ENCODE peak calls at places on chromosomes 5 and 9, in five cellular contexts. V, G, W, Z and F are unnamed samples.

GRCh38 chr5:58201922-58202648 is 257.8 kb downstream of the PLK2 start:
- DNase-seq in Z (no peak), W (no peak), V (no peak), G (no peak), F (no peak)

GRCh38 chr9:88460583-88461332 is 72.5 kb downstream of the SPIN1 start:
- DNase-seq in G (no peak), V (no peak), W (no peak), Z (no peak), F (no peak)

GRCh38 chr5:36158144-36158543 is 6.2 kb downstream of the SKP2 start:
- DNase-seq in G (no peak), Z (no peak), V (no peak), W (no peak), F (no peak)

GRCh38 chr5:132873119-132873929 is at the start of gene LEAP2:
- DNase-seq in V (no peak), Z (no peak), G (no peak), W (no peak), F (no peak)

GRCh38 chr5:10106806-10107205 is 142.9 kb downstream of the ATPSCKMT start:
- DNase-seq in W (no peak), V (no peak), G (no peak), Z (no peak), F (no peak)

GRCh38 chr5:139181835-139182452 is 16.2 kb downstream of the SIL1 start:
- DNase-seq in G (no peak), W (no peak), Z (no peak), V (no peak), F (no peak)

GRCh38 chr5:150137997-150138396 is 17.6 kb downstream of the PDGFRB start:
- DNase-seq in Z (no peak), G (no peak), W (no peak), V (no peak), F (no peak)

GRCh38 chr9:18331808-18332209 is 142.1 kb upstream of the ADAMTSL1 start:
- DNase-seq in V (no peak), W (peak), G (no peak), Z (no peak), F (no peak)

GRCh38 chr5:142749321-142749720 is 20.9 kb upstream of the ARHGAP26 start:
- DNase-seq in G (no peak), Z (no peak), V (no peak), W (no peak), F (no peak)

GRCh38 chr5:170357853-170358497 is 31.2 kb downstream of the KCNMB1 start:
- DNase-seq in Z (no peak), G (no peak), W (no peak), V (no peak), F (no peak)

GRCh38 chr9:38224941-38225340 is 155.9 kb upstream of the SHB start:
- DNase-seq in V (no peak), W (no peak), G (no peak), Z (no peak), F (peak)

GRCh38 chr9:136196465-136197371 is 8.2 kb downstream of the LHX3 start:
- DNase-seq in G (no peak), Z (no peak), W (no peak), V (no peak), F (peak)

GRCh38 chr9:87337335-87338074 is 160.2 kb upstream of the DAPK1 start:
- DNase-seq in V (no peak), W (no peak), Z (peak), G (no peak), F (peak)

GRCh38 chr5:132464155-132464939 is 26.2 kb downstream of the IRF1 start:
- DNase-seq in Z (no peak), W (no peak), G (no peak), V (no peak), F (peak)

GRCh38 chr5:117748336-117748735 is 1173.7 kb upstream of the SEMA6A start:
- DNase-seq in G (no peak), V (no peak), Z (no peak), W (no peak), F (no peak)

GRCh38 chr9:127283917-127284316 is 19.3 kb downstream of the GARNL3 start:
- DNase-seq in W (no peak), Z (peak), V (no peak), G (peak), F (peak)

GRCh38 chr5:169629847-169630548 is 7.1 kb upstream of the DOCK2 start:
- DNase-seq in G (no peak), V (no peak), W (no peak), Z (peak), F (no peak)